ENCODE peak calls at places on chromosomes 7 and 10, in ten cellular contexts. One of them, this sample, is unnamed.

GRCh38 chr10:73827346-73828089 is 16.1 kb upstream of the NDST2 start:
- DNase-seq in heart left ventricle: no peak
- DNase-seq in astrocyte of the spinal cord: no peak
- DNase-seq in psoas muscle: no peak
- DNase-seq in A549: no peak
- DNase-seq in brain microvascular endothelial cell: peak; percentile 46
- DNase-seq in CD8-positive, alpha-beta T cell: no peak
- DNase-seq in esophagus squamous epithelium: no peak
- DNase-seq in AG04449: no peak
- DNase-seq in breast epithelium: no peak
- DNase-seq in this sample: no peak

GRCh38 chr7:7556852-7557251 is 9.8 kb upstream of the MIOS start:
- DNase-seq in CD8-positive, alpha-beta T cell: no peak
- DNase-seq in brain microvascular endothelial cell: no peak
- DNase-seq in A549: no peak
- DNase-seq in AG04449: no peak
- DNase-seq in esophagus squamous epithelium: no peak
- DNase-seq in astrocyte of the spinal cord: no peak
- DNase-seq in heart left ventricle: no peak
- DNase-seq in breast epithelium: no peak
- DNase-seq in psoas muscle: no peak
- DNase-seq in this sample: no peak

GRCh38 chr10:42992156-42992956 is 84.5 kb upstream of the RET start:
- DNase-seq in astrocyte of the spinal cord: no peak
- DNase-seq in CD8-positive, alpha-beta T cell: no peak
- DNase-seq in brain microvascular endothelial cell: no peak
- DNase-seq in AG04449: no peak
- DNase-seq in A549: no peak
- DNase-seq in heart left ventricle: no peak
- DNase-seq in breast epithelium: no peak
- DNase-seq in psoas muscle: no peak
- DNase-seq in esophagus squamous epithelium: no peak
- DNase-seq in this sample: no peak

GRCh38 chr7:105962353-105962752 is 711 bp upstream of the CDHR3 start:
- DNase-seq in breast epithelium: no peak
- DNase-seq in AG04449: no peak
- DNase-seq in esophagus squamous epithelium: no peak
- DNase-seq in astrocyte of the spinal cord: no peak
- DNase-seq in heart left ventricle: no peak
- DNase-seq in psoas muscle: no peak
- DNase-seq in CD8-positive, alpha-beta T cell: no peak
- DNase-seq in brain microvascular endothelial cell: no peak
- DNase-seq in A549: no peak
- DNase-seq in this sample: no peak

GRCh38 chr10:62788861-62789467 is 15.6 kb upstream of the ADO start:
- DNase-seq in psoas muscle: no peak
- DNase-seq in astrocyte of the spinal cord: peak; percentile 12
- DNase-seq in breast epithelium: no peak
- DNase-seq in A549: no peak
- DNase-seq in heart left ventricle: no peak
- DNase-seq in CD8-positive, alpha-beta T cell: no peak
- DNase-seq in esophagus squamous epithelium: no peak
- DNase-seq in AG04449: no peak
- DNase-seq in brain microvascular endothelial cell: no peak
- DNase-seq in this sample: no peak

GRCh38 chr10:21989453-21990154 is 13.9 kb downstream of the DNAJC1 start:
- DNase-seq in heart left ventricle: peak; percentile 28
- DNase-seq in psoas muscle: peak; percentile 39
- DNase-seq in brain microvascular endothelial cell: peak; percentile 48
- DNase-seq in AG04449: no peak
- DNase-seq in breast epithelium: no peak
- DNase-seq in CD8-positive, alpha-beta T cell: peak; percentile 24
- DNase-seq in astrocyte of the spinal cord: peak; percentile 79
- DNase-seq in esophagus squamous epithelium: no peak
- DNase-seq in A549: peak; percentile 54
- DNase-seq in this sample: peak; percentile 45

GRCh38 chr7:107999814-108000560 is 3.0 kb downstream of the LAMB1 start:
- DNase-seq in heart left ventricle: no peak
- DNase-seq in esophagus squamous epithelium: no peak
- DNase-seq in A549: no peak
- DNase-seq in AG04449: no peak
- DNase-seq in breast epithelium: no peak
- DNase-seq in brain microvascular endothelial cell: no peak
- DNase-seq in psoas muscle: no peak
- DNase-seq in CD8-positive, alpha-beta T cell: no peak
- DNase-seq in astrocyte of the spinal cord: peak; percentile 62
- DNase-seq in this sample: no peak

GRCh38 chr7:5557920-5558401 is 134.3 kb upstream of the TNRC18 start:
- DNase-seq in AG04449: no peak
- DNase-seq in brain microvascular endothelial cell: no peak
- DNase-seq in heart left ventricle: peak; percentile 70
- DNase-seq in breast epithelium: peak; percentile 62
- DNase-seq in CD8-positive, alpha-beta T cell: no peak
- DNase-seq in esophagus squamous epithelium: no peak
- DNase-seq in A549: no peak
- DNase-seq in astrocyte of the spinal cord: no peak
- DNase-seq in psoas muscle: peak; percentile 87
- DNase-seq in this sample: peak; percentile 77

GRCh38 chr10:7686351-7687171 is 16.6 kb upstream of the ITIH2 start:
- DNase-seq in brain microvascular endothelial cell: no peak
- DNase-seq in A549: no peak
- DNase-seq in heart left ventricle: no peak
- DNase-seq in breast epithelium: no peak
- DNase-seq in psoas muscle: no peak
- DNase-seq in CD8-positive, alpha-beta T cell: no peak
- DNase-seq in astrocyte of the spinal cord: no peak
- DNase-seq in esophagus squamous epithelium: no peak
- DNase-seq in AG04449: no peak
- DNase-seq in this sample: no peak

GRCh38 chr10:73529089-73529832 is 33.4 kb upstream of the PPP3CB start:
- DNase-seq in astrocyte of the spinal cord: peak; percentile 78
- DNase-seq in esophagus squamous epithelium: no peak
- DNase-seq in brain microvascular endothelial cell: peak; percentile 61
- DNase-seq in breast epithelium: no peak
- DNase-seq in A549: peak; percentile 58
- DNase-seq in heart left ventricle: peak; percentile 42
- DNase-seq in AG04449: peak; percentile 47
- DNase-seq in psoas muscle: peak; percentile 15
- DNase-seq in CD8-positive, alpha-beta T cell: peak; percentile 38
- DNase-seq in this sample: peak; percentile 82

GRCh38 chr10:77622822-77623410 is 14.7 kb downstream of the KCNMA1 start:
- DNase-seq in A549: no peak
- DNase-seq in brain microvascular endothelial cell: no peak
- DNase-seq in AG04449: no peak
- DNase-seq in CD8-positive, alpha-beta T cell: no peak
- DNase-seq in breast epithelium: no peak
- DNase-seq in esophagus squamous epithelium: no peak
- DNase-seq in psoas muscle: no peak
- DNase-seq in heart left ventricle: no peak
- DNase-seq in astrocyte of the spinal cord: no peak
- DNase-seq in this sample: no peak

GRCh38 chr10:70232155-70232858 is 922 bp downstream of the PPA1 start:
- DNase-seq in CD8-positive, alpha-beta T cell: peak; percentile 37
- DNase-seq in esophagus squamous epithelium: no peak
- DNase-seq in AG04449: no peak
- DNase-seq in breast epithelium: no peak
- DNase-seq in astrocyte of the spinal cord: peak; percentile 45
- DNase-seq in A549: peak; percentile 36
- DNase-seq in brain microvascular endothelial cell: peak; percentile 48
- DNase-seq in psoas muscle: peak; percentile 40
- DNase-seq in heart left ventricle: peak; percentile 35
- DNase-seq in this sample: peak; percentile 43

GRCh38 chr7:146681487-146681886 is 564.9 kb downstream of the CNTNAP2 start:
- DNase-seq in brain microvascular endothelial cell: no peak
- DNase-seq in breast epithelium: no peak
- DNase-seq in CD8-positive, alpha-beta T cell: no peak
- DNase-seq in A549: no peak
- DNase-seq in heart left ventricle: no peak
- DNase-seq in astrocyte of the spinal cord: no peak
- DNase-seq in AG04449: no peak
- DNase-seq in psoas muscle: no peak
- DNase-seq in esophagus squamous epithelium: no peak
- DNase-seq in this sample: no peak
- TF ChIP-seq CTCF in brain microvascular endothelial cell: no peak
- TF ChIP-seq CTCF in breast epithelium: no peak
- TF ChIP-seq CTCF in CD8-positive, alpha-beta T cell: no peak
- TF ChIP-seq CTCF in A549: no peak
- TF ChIP-seq CTCF in heart left ventricle: no peak
- TF ChIP-seq CTCF in astrocyte of the spinal cord: no peak
- TF ChIP-seq CTCF in AG04449: no peak
- TF ChIP-seq CTCF in psoas muscle: no peak
- TF ChIP-seq CTCF in esophagus squamous epithelium: no peak
- TF ChIP-seq CTCF in this sample: no peak

GRCh38 chr7:121337398-121337797 is 8.6 kb downstream of the WNT16 start:
- DNase-seq in astrocyte of the spinal cord: no peak
- DNase-seq in brain microvascular endothelial cell: no peak
- DNase-seq in AG04449: no peak
- DNase-seq in breast epithelium: no peak
- DNase-seq in psoas muscle: no peak
- DNase-seq in esophagus squamous epithelium: no peak
- DNase-seq in heart left ventricle: no peak
- DNase-seq in CD8-positive, alpha-beta T cell: no peak
- DNase-seq in A549: no peak
- DNase-seq in this sample: no peak
- TF ChIP-seq CTCF in astrocyte of the spinal cord: peak; percentile 24
- TF ChIP-seq CTCF in brain microvascular endothelial cell: peak; percentile 66
- TF ChIP-seq CTCF in AG04449: peak; percentile 28
- TF ChIP-seq CTCF in breast epithelium: no peak
- TF ChIP-seq CTCF in psoas muscle: no peak
- TF ChIP-seq CTCF in esophagus squamous epithelium: no peak
- TF ChIP-seq CTCF in heart left ventricle: no peak
- TF ChIP-seq CTCF in CD8-positive, alpha-beta T cell: no peak
- TF ChIP-seq CTCF in A549: peak; percentile 10
- TF ChIP-seq CTCF in this sample: peak; percentile 20

GRCh38 chr7:157466473-157467261 is 129.9 kb downstream of the DNAJB6 start:
- DNase-seq in heart left ventricle: peak; percentile 8
- DNase-seq in CD8-positive, alpha-beta T cell: no peak
- DNase-seq in breast epithelium: no peak
- DNase-seq in brain microvascular endothelial cell: no peak
- DNase-seq in A549: no peak
- DNase-seq in astrocyte of the spinal cord: no peak
- DNase-seq in esophagus squamous epithelium: no peak
- DNase-seq in psoas muscle: no peak
- DNase-seq in AG04449: no peak
- DNase-seq in this sample: no peak
- TF ChIP-seq CTCF in heart left ventricle: no peak
- TF ChIP-seq CTCF in CD8-positive, alpha-beta T cell: no peak
- TF ChIP-seq CTCF in breast epithelium: no peak
- TF ChIP-seq CTCF in brain microvascular endothelial cell: peak; percentile 22
- TF ChIP-seq CTCF in A549: no peak
- TF ChIP-seq CTCF in astrocyte of the spinal cord: no peak
- TF ChIP-seq CTCF in esophagus squamous epithelium: no peak
- TF ChIP-seq CTCF in psoas muscle: no peak
- TF ChIP-seq CTCF in AG04449: no peak
- TF ChIP-seq CTCF in this sample: no peak

GRCh38 chr10:115141254-115141653 is 48.1 kb downstream of the ATRNL1 start:
- DNase-seq in heart left ventricle: no peak
- DNase-seq in esophagus squamous epithelium: no peak
- DNase-seq in psoas muscle: no peak
- DNase-seq in astrocyte of the spinal cord: peak; percentile 34
- DNase-seq in breast epithelium: no peak
- DNase-seq in A549: no peak
- DNase-seq in AG04449: no peak
- DNase-seq in brain microvascular endothelial cell: no peak
- DNase-seq in CD8-positive, alpha-beta T cell: no peak
- DNase-seq in this sample: peak; percentile 13
- TF ChIP-seq CTCF in heart left ventricle: peak; percentile 44
- TF ChIP-seq CTCF in esophagus squamous epithelium: no peak
- TF ChIP-seq CTCF in psoas muscle: peak; percentile 15
- TF ChIP-seq CTCF in astrocyte of the spinal cord: peak; percentile 53
- TF ChIP-seq CTCF in breast epithelium: no peak
- TF ChIP-seq CTCF in A549: peak; percentile 54
- TF ChIP-seq CTCF in AG04449: peak; percentile 12
- TF ChIP-seq CTCF in brain microvascular endothelial cell: peak; percentile 20
- TF ChIP-seq CTCF in CD8-positive, alpha-beta T cell: no peak
- TF ChIP-seq CTCF in this sample: peak; percentile 19

GRCh38 chr7:39697481-39697880 is 74.1 kb downstream of the RALA start:
- DNase-seq in psoas muscle: no peak
- DNase-seq in astrocyte of the spinal cord: no peak
- DNase-seq in A549: no peak
- DNase-seq in heart left ventricle: no peak
- DNase-seq in breast epithelium: no peak
- DNase-seq in brain microvascular endothelial cell: no peak
- DNase-seq in AG04449: no peak
- DNase-seq in CD8-positive, alpha-beta T cell: no peak
- DNase-seq in esophagus squamous epithelium: no peak
- DNase-seq in this sample: no peak

GRCh38 chr7:39700932-39701331 is 77.6 kb downstream of the RALA start:
- DNase-seq in A549: no peak
- DNase-seq in heart left ventricle: peak; percentile 24
- DNase-seq in brain microvascular endothelial cell: no peak
- DNase-seq in breast epithelium: no peak
- DNase-seq in astrocyte of the spinal cord: no peak
- DNase-seq in psoas muscle: peak; percentile 17
- DNase-seq in CD8-positive, alpha-beta T cell: no peak
- DNase-seq in esophagus squamous epithelium: no peak
- DNase-seq in AG04449: no peak
- DNase-seq in this sample: no peak

GRCh38 chr7:39700165-39700564 is 76.8 kb downstream of the RALA start:
- DNase-seq in esophagus squamous epithelium: no peak
- DNase-seq in A549: no peak
- DNase-seq in astrocyte of the spinal cord: no peak
- DNase-seq in brain microvascular endothelial cell: no peak
- DNase-seq in breast epithelium: no peak
- DNase-seq in psoas muscle: no peak
- DNase-seq in CD8-positive, alpha-beta T cell: no peak
- DNase-seq in AG04449: no peak
- DNase-seq in heart left ventricle: no peak
- DNase-seq in this sample: no peak

GRCh38 chr7:39702133-39702532 is 78.8 kb downstream of the RALA start:
- DNase-seq in heart left ventricle: no peak
- DNase-seq in brain microvascular endothelial cell: no peak
- DNase-seq in A549: no peak
- DNase-seq in psoas muscle: no peak
- DNase-seq in AG04449: no peak
- DNase-seq in CD8-positive, alpha-beta T cell: no peak
- DNase-seq in esophagus squamous epithelium: no peak
- DNase-seq in breast epithelium: no peak
- DNase-seq in astrocyte of the spinal cord: no peak
- DNase-seq in this sample: no peak

GRCh38 chr7:39703143-39703542 is 79.8 kb downstream of the RALA start:
- DNase-seq in psoas muscle: no peak
- DNase-seq in A549: peak; percentile 8
- DNase-seq in CD8-positive, alpha-beta T cell: no peak
- DNase-seq in breast epithelium: no peak
- DNase-seq in esophagus squamous epithelium: no peak
- DNase-seq in astrocyte of the spinal cord: no peak
- DNase-seq in AG04449: no peak
- DNase-seq in brain microvascular endothelial cell: peak; percentile 32
- DNase-seq in heart left ventricle: no peak
- DNase-seq in this sample: no peak
- TF ChIP-seq CTCF in psoas muscle: no peak
- TF ChIP-seq CTCF in A549: no peak
- TF ChIP-seq CTCF in CD8-positive, alpha-beta T cell: no peak
- TF ChIP-seq CTCF in breast epithelium: no peak
- TF ChIP-seq CTCF in esophagus squamous epithelium: no peak
- TF ChIP-seq CTCF in astrocyte of the spinal cord: peak; percentile 24
- TF ChIP-seq CTCF in AG04449: no peak
- TF ChIP-seq CTCF in brain microvascular endothelial cell: peak; percentile 50
- TF ChIP-seq CTCF in heart left ventricle: no peak
- TF ChIP-seq CTCF in this sample: no peak